ENCODE peak calls at places on chromosomes 3 and 15, in ten cellular contexts. One of them, this sample, is unnamed.

GRCh38 chr3:128800241-128801187 is 74.5 kb downstream of the RAB7A start:
- DNase-seq in HCT116: no peak
- DNase-seq in A673: no peak
- DNase-seq in tibial artery: no peak
- DNase-seq in SJSA1: no peak
- DNase-seq in transverse colon: no peak
- DNase-seq in IMR-90: no peak
- DNase-seq in thoracic aorta: no peak
- DNase-seq in Peyer's patch: no peak
- DNase-seq in CD4-positive, CD25-positive, alpha-beta regulatory T cell: no peak
- DNase-seq in this sample: no peak

GRCh38 chr3:145522893-145523651 is 637.9 kb downstream of the PLOD2 start:
- DNase-seq in tibial artery: no peak
- DNase-seq in HCT116: no peak
- DNase-seq in transverse colon: no peak
- DNase-seq in Peyer's patch: no peak
- DNase-seq in IMR-90: no peak
- DNase-seq in SJSA1: no peak
- DNase-seq in A673: no peak
- DNase-seq in CD4-positive, CD25-positive, alpha-beta regulatory T cell: no peak
- DNase-seq in thoracic aorta: no peak
- DNase-seq in this sample: no peak

GRCh38 chr3:75337226-75337900 is 326.8 kb upstream of the FRG2C start:
- DNase-seq in IMR-90: no peak
- DNase-seq in CD4-positive, CD25-positive, alpha-beta regulatory T cell: no peak
- DNase-seq in A673: no peak
- DNase-seq in SJSA1: no peak
- DNase-seq in Peyer's patch: no peak
- DNase-seq in HCT116: no peak
- DNase-seq in thoracic aorta: no peak
- DNase-seq in tibial artery: no peak
- DNase-seq in transverse colon: no peak
- DNase-seq in this sample: no peak

GRCh38 chr15:85289677-85290365 is 90.6 kb upstream of the AKAP13 start:
- DNase-seq in thoracic aorta: peak; percentile 23
- DNase-seq in Peyer's patch: no peak
- DNase-seq in SJSA1: peak; percentile 60
- DNase-seq in IMR-90: peak; percentile 31
- DNase-seq in transverse colon: peak; percentile 40
- DNase-seq in HCT116: peak; percentile 58
- DNase-seq in CD4-positive, CD25-positive, alpha-beta regulatory T cell: no peak
- DNase-seq in tibial artery: peak; percentile 28
- DNase-seq in A673: peak; percentile 79
- DNase-seq in this sample: peak; percentile 77

GRCh38 chr15:45399381-45400212 is 21.3 kb upstream of the GATM start:
- DNase-seq in tibial artery: no peak
- DNase-seq in CD4-positive, CD25-positive, alpha-beta regulatory T cell: no peak
- DNase-seq in A673: peak; percentile 66
- DNase-seq in IMR-90: peak; percentile 66
- DNase-seq in Peyer's patch: no peak
- DNase-seq in transverse colon: no peak
- DNase-seq in SJSA1: peak; percentile 20
- DNase-seq in thoracic aorta: no peak
- DNase-seq in HCT116: peak; percentile 60
- DNase-seq in this sample: peak; percentile 28

GRCh38 chr3:50610181-50610971 is 1.2 kb downstream of the CISH start:
- DNase-seq in Peyer's patch: no peak
- DNase-seq in CD4-positive, CD25-positive, alpha-beta regulatory T cell: no peak
- DNase-seq in thoracic aorta: no peak
- DNase-seq in IMR-90: no peak
- DNase-seq in tibial artery: no peak
- DNase-seq in transverse colon: peak; percentile 86
- DNase-seq in A673: no peak
- DNase-seq in SJSA1: no peak
- DNase-seq in HCT116: no peak
- DNase-seq in this sample: no peak

GRCh38 chr15:63553388-63553791 is 43.8 kb upstream of the FBXL22 start:
- DNase-seq in IMR-90: peak; percentile 97
- DNase-seq in tibial artery: peak; percentile 41
- DNase-seq in HCT116: no peak
- DNase-seq in Peyer's patch: no peak
- DNase-seq in SJSA1: peak; percentile 55
- DNase-seq in A673: peak; percentile 56
- DNase-seq in transverse colon: no peak
- DNase-seq in thoracic aorta: no peak
- DNase-seq in CD4-positive, CD25-positive, alpha-beta regulatory T cell: no peak
- DNase-seq in this sample: no peak

GRCh38 chr3:153379516-153379915 is 217.5 kb downstream of the RAP2B start:
- DNase-seq in IMR-90: peak; percentile 37
- DNase-seq in tibial artery: no peak
- DNase-seq in thoracic aorta: no peak
- DNase-seq in SJSA1: peak; percentile 11
- DNase-seq in CD4-positive, CD25-positive, alpha-beta regulatory T cell: no peak
- DNase-seq in Peyer's patch: no peak
- DNase-seq in A673: no peak
- DNase-seq in HCT116: no peak
- DNase-seq in transverse colon: no peak
- DNase-seq in this sample: no peak

DNA sequence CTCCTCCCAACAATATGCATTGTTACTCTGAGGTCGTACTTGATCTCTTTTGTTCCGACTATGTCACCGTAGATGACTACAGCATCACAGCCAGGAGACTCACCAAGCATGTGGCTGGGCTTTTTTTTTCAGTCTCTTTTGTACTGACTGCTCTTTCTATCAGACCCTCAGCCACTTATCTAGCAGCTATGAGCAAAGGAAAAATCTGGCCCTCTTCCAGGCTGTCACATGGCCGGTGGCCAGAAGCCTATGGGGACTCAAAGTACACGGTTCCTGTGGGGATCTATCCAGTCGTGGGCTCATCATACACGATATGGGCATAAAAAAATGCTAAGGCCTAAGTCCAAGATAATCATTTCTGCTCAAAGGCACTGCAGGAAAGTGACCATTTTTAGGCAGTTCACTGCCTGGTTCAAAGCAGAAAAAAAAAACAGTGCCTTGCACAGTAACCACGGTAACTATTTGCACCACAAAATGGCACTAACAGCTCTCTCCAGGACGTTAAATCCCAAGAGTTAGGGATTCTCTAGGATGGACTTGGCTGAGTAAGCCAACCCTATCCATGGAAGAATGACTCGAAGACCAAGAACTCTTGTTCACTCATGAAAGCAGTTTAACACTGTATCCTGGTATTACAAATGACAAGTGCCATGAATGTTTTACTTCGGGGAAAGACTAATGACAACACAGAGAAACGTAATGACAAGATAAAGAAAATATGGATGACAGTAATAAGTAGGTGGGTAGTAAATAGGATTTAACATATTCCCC is 50.3 kb downstream of the SHQ1 start:
- DNase-seq in IMR-90: peak; percentile 41
- DNase-seq in HCT116: no peak
- DNase-seq in thoracic aorta: no peak
- DNase-seq in Peyer's patch: no peak
- DNase-seq in tibial artery: no peak
- DNase-seq in CD4-positive, CD25-positive, alpha-beta regulatory T cell: no peak
- DNase-seq in transverse colon: peak; percentile 17
- DNase-seq in SJSA1: no peak
- DNase-seq in A673: peak; percentile 68
- DNase-seq in this sample: no peak
- H3K4me3 ChIP-seq in IMR-90: no peak overlapping the region
- H3K4me3 ChIP-seq in HCT116: no peak overlapping the region
- H3K4me3 ChIP-seq in thoracic aorta: no peak overlapping the region
- H3K4me3 ChIP-seq in Peyer's patch: no peak overlapping the region
- H3K4me3 ChIP-seq in tibial artery: no peak overlapping the region
- H3K4me3 ChIP-seq in CD4-positive, CD25-positive, alpha-beta regulatory T cell: no peak overlapping the region
- H3K4me3 ChIP-seq in transverse colon: no peak overlapping the region
- H3K4me3 ChIP-seq in SJSA1: no peak overlapping the region
- H3K4me3 ChIP-seq in A673: no peak overlapping the region
- H3K4me3 ChIP-seq in this sample: no peak overlapping the region

GRCh38 chr3:15327941-15328340 is 4.4 kb downstream of the SH3BP5 start:
- DNase-seq in transverse colon: peak; percentile 62
- DNase-seq in tibial artery: peak; percentile 59
- DNase-seq in HCT116: no peak
- DNase-seq in IMR-90: peak; percentile 43
- DNase-seq in thoracic aorta: no peak
- DNase-seq in A673: peak; percentile 32
- DNase-seq in Peyer's patch: peak; percentile 62
- DNase-seq in SJSA1: no peak
- DNase-seq in CD4-positive, CD25-positive, alpha-beta regulatory T cell: no peak
- DNase-seq in this sample: no peak

GRCh38 chr3:15330031-15330596 is 2.3 kb downstream of the SH3BP5 start:
- DNase-seq in thoracic aorta: peak; percentile 14
- DNase-seq in CD4-positive, CD25-positive, alpha-beta regulatory T cell: no peak
- DNase-seq in IMR-90: peak; percentile 75
- DNase-seq in A673: peak; percentile 98
- DNase-seq in HCT116: no peak
- DNase-seq in tibial artery: peak; percentile 86
- DNase-seq in Peyer's patch: no peak
- DNase-seq in transverse colon: peak; percentile 41
- DNase-seq in SJSA1: no peak
- DNase-seq in this sample: no peak

GRCh38 chr3:15331072-15331605 is 1.2 kb downstream of the SH3BP5 start:
- DNase-seq in transverse colon: no peak
- DNase-seq in SJSA1: no peak
- DNase-seq in CD4-positive, CD25-positive, alpha-beta regulatory T cell: no peak
- DNase-seq in IMR-90: no peak
- DNase-seq in tibial artery: no peak
- DNase-seq in Peyer's patch: no peak
- DNase-seq in HCT116: no peak
- DNase-seq in A673: no peak
- DNase-seq in thoracic aorta: no peak
- DNase-seq in this sample: no peak

GRCh38 chr3:15331606-15332404 is 581 bp downstream of the SH3BP5 start:
- DNase-seq in transverse colon: peak; percentile 46
- DNase-seq in tibial artery: peak; percentile 52
- DNase-seq in SJSA1: peak; percentile 38
- DNase-seq in CD4-positive, CD25-positive, alpha-beta regulatory T cell: peak; percentile 24
- DNase-seq in IMR-90: peak; percentile 27
- DNase-seq in Peyer's patch: peak; percentile 47
- DNase-seq in thoracic aorta: no peak
- DNase-seq in A673: peak; percentile 66
- DNase-seq in HCT116: no peak
- DNase-seq in this sample: peak; percentile 47

DNA sequence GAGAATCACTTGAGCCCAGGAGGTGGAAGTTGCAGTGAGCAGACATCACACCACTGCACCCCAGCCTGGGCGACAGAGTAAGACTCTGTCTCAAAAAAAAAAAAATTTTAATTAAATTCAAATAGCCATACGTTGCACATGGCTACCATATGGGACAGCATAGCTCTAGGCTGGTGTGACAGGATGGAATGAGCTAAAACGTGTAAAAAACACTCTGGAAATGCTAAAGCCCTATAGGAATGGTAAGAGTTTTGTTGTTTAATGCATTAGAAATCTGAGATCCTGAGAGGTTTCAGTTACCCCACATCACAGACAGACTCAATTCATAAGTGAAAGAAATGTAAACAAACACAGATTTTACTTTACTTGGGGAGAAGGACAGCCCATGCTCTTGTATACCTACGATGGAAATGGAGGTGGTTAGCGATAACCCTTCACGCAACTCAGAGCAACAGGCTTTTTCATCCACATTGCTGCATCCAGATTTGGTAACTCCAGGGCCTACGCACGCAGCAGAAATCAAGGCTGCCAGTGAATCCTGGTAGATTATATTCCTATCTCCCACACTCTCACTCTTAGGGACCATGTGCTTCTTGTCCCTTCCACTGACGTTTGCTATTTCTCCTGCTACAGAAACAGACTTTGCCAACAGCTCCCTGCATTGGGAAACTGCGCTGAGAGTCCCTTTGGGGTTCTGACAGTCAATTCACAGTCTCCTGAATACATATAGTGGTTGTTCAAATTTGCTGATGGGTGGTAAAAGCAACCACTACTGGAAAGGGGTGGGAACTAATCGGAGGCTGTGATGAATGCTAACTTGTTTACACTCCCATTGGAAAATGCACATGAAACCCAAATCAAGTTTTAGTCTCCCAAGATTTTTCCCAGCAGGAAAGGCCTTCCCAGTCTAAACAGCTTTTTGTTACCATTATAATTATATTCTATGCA is 3.1 kb downstream of the SH3BP5 start:
- DNase-seq in Peyer's patch: no peak
- DNase-seq in IMR-90: no peak
- DNase-seq in SJSA1: no peak
- DNase-seq in A673: peak; percentile 46
- DNase-seq in tibial artery: no peak
- DNase-seq in transverse colon: no peak
- DNase-seq in thoracic aorta: no peak
- DNase-seq in HCT116: no peak
- DNase-seq in CD4-positive, CD25-positive, alpha-beta regulatory T cell: no peak
- DNase-seq in this sample: no peak
- H3K27me3 ChIP-seq in Peyer's patch: no peaks in the 10 kb centered on the region
- H3K27me3 ChIP-seq in IMR-90: no peaks in the 10 kb centered on the region
- H3K27me3 ChIP-seq in SJSA1: no peaks in the 10 kb centered on the region
- H3K27me3 ChIP-seq in A673: no peaks in the 10 kb centered on the region
- H3K27me3 ChIP-seq in tibial artery: no peaks in the 10 kb centered on the region
- H3K27me3 ChIP-seq in transverse colon: peaks cover 8% of the 10 kb centered on the region
- H3K27me3 ChIP-seq in thoracic aorta: no peaks in the 10 kb centered on the region
- H3K27me3 ChIP-seq in HCT116: no peaks in the 10 kb centered on the region
- H3K27me3 ChIP-seq in CD4-positive, CD25-positive, alpha-beta regulatory T cell: no peaks in the 10 kb centered on the region
- H3K27me3 ChIP-seq in this sample: peaks cover 19% of the 10 kb centered on the region

DNA sequence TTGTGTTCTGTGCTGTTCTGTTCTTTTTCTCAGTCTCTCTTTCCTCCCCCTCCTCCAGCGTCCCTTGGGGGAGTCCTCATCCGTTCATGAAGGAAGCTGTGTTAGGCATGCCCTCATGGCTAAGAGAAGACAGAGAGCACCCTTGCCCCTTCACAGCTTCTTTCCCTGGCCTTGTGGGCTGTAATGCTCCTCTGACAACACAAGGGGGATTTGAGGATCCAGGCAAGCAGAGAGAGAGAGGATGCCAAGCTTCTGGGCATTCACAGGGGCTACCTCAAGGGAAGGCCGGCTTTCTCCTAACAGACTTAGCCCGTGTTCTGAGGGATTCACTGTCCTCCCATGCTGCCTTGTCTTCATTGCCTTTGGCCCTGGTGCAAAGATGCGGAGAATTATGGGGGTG is 389.5 kb downstream of the LRTM1 start:
- DNase-seq in tibial artery: no peak
- DNase-seq in SJSA1: no peak
- DNase-seq in thoracic aorta: no peak
- DNase-seq in CD4-positive, CD25-positive, alpha-beta regulatory T cell: no peak
- DNase-seq in Peyer's patch: no peak
- DNase-seq in IMR-90: no peak
- DNase-seq in HCT116: no peak
- DNase-seq in A673: peak; percentile 32
- DNase-seq in transverse colon: no peak
- DNase-seq in this sample: peak; percentile 49
- H3K4me3 ChIP-seq in tibial artery: no peak overlapping the region
- H3K4me3 ChIP-seq in SJSA1: no peak overlapping the region
- H3K4me3 ChIP-seq in thoracic aorta: no peak overlapping the region
- H3K4me3 ChIP-seq in CD4-positive, CD25-positive, alpha-beta regulatory T cell: no peak overlapping the region
- H3K4me3 ChIP-seq in Peyer's patch: no peak overlapping the region
- H3K4me3 ChIP-seq in IMR-90: no peak overlapping the region
- H3K4me3 ChIP-seq in HCT116: no peak overlapping the region
- H3K4me3 ChIP-seq in A673: no peak overlapping the region
- H3K4me3 ChIP-seq in transverse colon: no peak overlapping the region
- H3K4me3 ChIP-seq in this sample: no peak overlapping the region

DNA sequence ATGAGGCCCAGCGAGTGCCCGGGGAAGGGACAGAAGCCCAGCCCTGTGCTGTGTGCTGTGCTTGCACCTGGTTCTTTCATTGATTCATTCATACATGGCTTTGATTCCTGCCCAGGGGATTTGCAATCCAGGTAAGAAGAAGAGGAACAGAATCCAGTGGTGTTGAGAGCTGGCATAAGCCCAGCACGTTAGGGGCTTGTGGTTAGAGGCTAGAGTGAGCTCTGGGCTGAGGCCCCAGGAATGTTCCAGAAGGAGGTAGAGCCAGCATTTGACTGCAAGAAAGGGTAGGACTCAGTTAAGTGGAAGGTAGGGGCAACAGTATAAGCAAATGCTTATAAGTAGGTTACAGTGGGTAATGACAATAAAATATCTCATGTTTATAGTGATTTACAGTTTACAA is 2.3 kb downstream of the VWA5B2 start:
- DNase-seq in thoracic aorta: no peak
- DNase-seq in transverse colon: no peak
- DNase-seq in tibial artery: no peak
- DNase-seq in IMR-90: no peak
- DNase-seq in HCT116: no peak
- DNase-seq in CD4-positive, CD25-positive, alpha-beta regulatory T cell: no peak
- DNase-seq in SJSA1: no peak
- DNase-seq in Peyer's patch: no peak
- DNase-seq in A673: no peak
- DNase-seq in this sample: peak; percentile 22
- H3K27me3 ChIP-seq in thoracic aorta: peaks cover 18% of the 10 kb centered on the region
- H3K27me3 ChIP-seq in transverse colon: peaks cover 69% of the 10 kb centered on the region
- H3K27me3 ChIP-seq in tibial artery: peaks cover 80% of the 10 kb centered on the region
- H3K27me3 ChIP-seq in IMR-90: peaks cover 66% of the 10 kb centered on the region
- H3K27me3 ChIP-seq in HCT116: no peaks in the 10 kb centered on the region
- H3K27me3 ChIP-seq in CD4-positive, CD25-positive, alpha-beta regulatory T cell: peaks cover 22% of the 10 kb centered on the region
- H3K27me3 ChIP-seq in SJSA1: peaks cover 42% of the 10 kb centered on the region
- H3K27me3 ChIP-seq in Peyer's patch: peaks cover 24% of the 10 kb centered on the region
- H3K27me3 ChIP-seq in A673: peaks cover 51% of the 10 kb centered on the region
- H3K27me3 ChIP-seq in this sample: peaks cover 56% of the 10 kb centered on the region